ENCODE peak calls at places on chromosome 15, in four cellular contexts. Z is left lung, K is foreskin keratinocyte, D is hepatocyte. H is an unnamed sample.

GRCh38 chr15:26729581-26729980 is 43.3 kb downstream of the GABRB3 start:
- DNase-seq in K (no peak), Z (no peak), D (no peak), H (no peak)

GRCh38 chr15:73746288-73746687 is 6.9 kb downstream of the INSYN1 start:
- DNase-seq in Z (no peak), D (no peak), K (no peak), H (no peak)

GRCh38 chr15:55108858-55109518 is 87.8 kb downstream of the RSL24D1 start:
- DNase-seq in K (peak; percentile 43), Z (peak; percentile 83), D (peak; percentile 69), H (peak; percentile 88)

GRCh38 chr15:92801412-92801773 is 98.7 kb upstream of the CHD2 start:
- DNase-seq in K (peak; percentile 94), D (no peak), Z (no peak), H (no peak)

GRCh38 chr15:47517737-47518136 is 199.6 kb upstream of the SEMA6D start:
- DNase-seq in K (no peak), Z (no peak), D (no peak), H (no peak)

GRCh38 chr15:95884276-95884675 is 446.2 kb upstream of the NR2F2 start:
- DNase-seq in D (no peak), K (no peak), Z (no peak), H (no peak)

GRCh38 chr15:81548350-81549116 is 174.5 kb upstream of the TMC3 start:
- DNase-seq in D (peak; percentile 16), K (no peak), Z (no peak), H (no peak)

GRCh38 chr15:70197318-70197944 is 99.7 kb upstream of the TLE3 start:
- DNase-seq in K (peak; percentile 42), D (no peak), Z (no peak), H (no peak)

GRCh38 chr15:45919806-45920205 is 285.0 kb downstream of the SQOR start:
- DNase-seq in K (peak; percentile 94), D (peak; percentile 68), Z (peak; percentile 81), H (no peak)

GRCh38 chr15:51760805-51761204 is 9.4 kb downstream of the TMOD2 start:
- DNase-seq in D (no peak), K (no peak), Z (no peak), H (no peak)

GRCh38 chr15:51757463-51757862 is 6.1 kb downstream of the TMOD2 start:
- DNase-seq in Z (no peak), D (no peak), K (no peak), H (no peak)

GRCh38 chr15:51756482-51756881 is 5.1 kb downstream of the TMOD2 start:
- DNase-seq in Z (no peak), D (no peak), K (no peak), H (no peak)

GRCh38 chr15:51758645-51759044 is 7.2 kb downstream of the TMOD2 start:
- DNase-seq in Z (no peak), D (peak; percentile 55), K (no peak), H (peak; percentile 71)

GRCh38 chr15:51759557-51760070 is 8.2 kb downstream of the TMOD2 start:
- DNase-seq in D (peak; percentile 43), K (no peak), Z (no peak), H (no peak)
- TF ChIP-seq CTCF in D (no peak), K (no peak), Z (no peak), H (no peak)

GRCh38 chr15:57752840-57753239 is 46.3 kb downstream of the POLR2M start:
- DNase-seq in Z (no peak), D (no peak), K (no peak), H (no peak)

GRCh38 chr15:57747206-57747605 is 40.7 kb downstream of the POLR2M start:
- DNase-seq in K (no peak), Z (no peak), D (no peak), H (no peak)

GRCh38 chr15:57746752-57747151 is 40.2 kb downstream of the POLR2M start:
- DNase-seq in D (no peak), K (no peak), Z (no peak), H (no peak)

GRCh38 chr15:57751177-57751800 is 44.8 kb downstream of the POLR2M start:
- DNase-seq in D (peak; percentile 52), Z (no peak), K (no peak), H (no peak)

DNA sequence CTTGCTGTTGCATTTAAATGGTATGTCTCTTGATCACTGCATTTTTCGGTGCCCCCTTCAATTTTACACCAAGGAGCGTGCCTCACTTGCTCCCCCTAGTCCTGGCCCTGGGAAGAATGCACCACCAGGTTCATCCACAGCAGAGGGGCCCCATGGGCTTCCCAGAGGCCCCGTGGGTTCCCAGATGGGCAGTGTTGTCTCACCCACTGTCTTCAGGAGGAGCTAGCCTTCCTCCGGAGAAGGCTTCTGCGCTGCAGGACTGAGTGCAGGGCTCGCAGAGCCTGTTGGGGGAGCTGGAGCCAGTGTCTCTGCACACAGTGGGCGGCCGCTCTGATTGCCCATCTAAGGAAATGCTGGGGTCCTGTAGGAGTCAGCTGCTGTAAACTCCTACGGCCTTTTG is 45.9 kb downstream of the POLR2M start:
- DNase-seq in K (no peak), D (no peak), Z (no peak), H (peak; percentile 40)
- TF ChIP-seq CTCF in K (no peak), D (peak; percentile 15), Z (peak; percentile 15), H (peak; percentile 35)

DNA sequence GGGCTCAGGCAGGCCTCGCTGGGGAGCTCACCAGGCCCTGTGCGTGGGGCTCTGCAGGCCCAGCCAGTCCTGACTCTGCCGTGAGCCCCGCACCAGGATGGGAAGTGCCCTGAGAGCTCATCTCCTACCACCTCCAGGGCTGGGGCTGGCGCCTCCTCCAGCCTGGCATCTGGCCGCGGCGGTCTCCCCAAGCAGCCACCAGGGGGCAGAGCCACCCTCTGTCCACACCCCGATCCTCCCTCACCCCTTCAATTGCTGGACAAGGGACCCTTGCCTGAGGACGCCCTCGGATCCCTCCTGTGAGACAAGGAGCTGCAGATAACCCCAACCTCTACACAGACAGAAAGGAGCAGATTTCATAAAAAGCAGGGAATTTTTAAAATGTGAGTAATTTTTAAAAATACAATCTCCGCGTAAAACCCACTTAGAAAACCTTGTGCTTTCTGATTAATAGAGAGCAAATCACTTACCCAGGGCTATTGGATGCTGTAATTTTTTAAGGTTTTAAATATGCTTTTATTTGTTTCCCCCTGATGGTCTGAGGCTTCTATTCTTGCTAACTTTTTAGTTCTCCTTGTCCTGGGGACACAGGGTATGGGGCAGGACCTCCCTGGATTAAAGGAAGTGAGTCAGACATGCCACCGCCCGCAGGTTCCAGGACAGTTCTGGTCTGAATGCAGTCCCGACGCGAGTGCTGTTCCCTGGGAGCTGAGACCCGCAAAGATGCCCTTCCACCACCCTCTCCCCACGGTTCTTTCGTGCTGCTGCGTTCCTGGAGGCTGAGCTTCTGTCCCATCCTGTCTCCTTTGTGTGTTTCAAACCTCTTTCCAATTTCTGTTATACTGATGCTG is 52.3 kb upstream of the CHRNA7 start:
- DNase-seq in K (no peak), D (peak; percentile 82), Z (peak; percentile 85), H (peak; percentile 60)
- TF ChIP-seq CTCF in K (peak; percentile 79), D (peak; percentile 89), Z (peak; percentile 69), H (peak; percentile 91)

GRCh38 chr15:28881600-28881999 is 4.2 kb upstream of the APBA2 start:
- DNase-seq in D (no peak), K (no peak), Z (no peak), H (no peak)

GRCh38 chr15:28878209-28878608 is 7.6 kb upstream of the APBA2 start:
- DNase-seq in Z (no peak), D (no peak), K (no peak), H (no peak)

GRCh38 chr15:28879551-28879950 is 6.2 kb upstream of the APBA2 start:
- DNase-seq in K (no peak), D (no peak), Z (no peak), H (no peak)

GRCh38 chr15:28880680-28881079 is 5.1 kb upstream of the APBA2 start:
- DNase-seq in Z (no peak), K (no peak), D (no peak), H (no peak)

GRCh38 chr15:28881170-28881569 is 4.6 kb upstream of the APBA2 start:
- DNase-seq in Z (no peak), K (no peak), D (no peak), H (no peak)
- TF ChIP-seq CTCF in Z (no peak), K (peak; percentile 14), D (no peak), H (no peak)

DNA sequence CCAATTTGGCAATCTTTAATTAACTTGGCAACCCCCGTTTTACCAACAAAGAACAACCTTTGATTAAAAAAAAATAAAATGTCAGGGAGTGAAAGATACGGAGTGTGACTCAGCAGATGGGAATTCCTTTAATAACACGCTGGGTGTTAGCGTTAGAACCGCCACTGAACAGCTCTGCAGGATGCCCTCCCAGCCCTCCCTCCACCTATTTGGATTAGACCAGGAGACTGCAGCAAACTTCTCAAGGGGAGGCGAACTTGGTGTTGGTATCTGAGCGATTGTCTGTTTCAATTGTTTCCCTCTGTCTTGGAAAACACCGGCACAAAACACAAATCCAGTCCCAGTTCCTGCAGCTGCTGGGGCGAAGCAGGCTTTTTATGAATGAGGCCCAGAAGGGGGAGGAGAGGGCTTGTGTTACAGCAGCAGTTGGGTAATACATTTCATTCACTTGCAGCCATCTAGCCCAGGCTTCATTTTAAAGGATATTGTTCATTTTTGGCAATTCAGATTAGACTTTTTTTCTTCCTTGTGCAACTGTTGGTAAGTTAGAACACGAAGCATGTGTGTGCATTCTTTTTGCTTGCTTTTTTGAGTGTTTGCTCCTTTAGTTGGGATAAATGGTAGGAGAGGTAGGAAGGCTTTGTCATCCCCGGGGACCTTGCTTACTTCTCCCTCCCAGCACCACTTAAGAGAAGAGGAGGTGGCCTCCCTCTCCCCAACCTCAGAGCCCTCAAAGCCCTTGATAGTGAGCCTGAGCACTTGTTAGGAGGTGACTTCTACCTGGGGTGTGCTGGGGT is 152.3 kb downstream of the IGF1R start:
- DNase-seq in D (peak; percentile 84), Z (no peak), K (peak; percentile 58), H (peak; percentile 82)
- TF ChIP-seq CTCF in D (no peak), Z (no peak), K (no peak), H (no peak)

DNA sequence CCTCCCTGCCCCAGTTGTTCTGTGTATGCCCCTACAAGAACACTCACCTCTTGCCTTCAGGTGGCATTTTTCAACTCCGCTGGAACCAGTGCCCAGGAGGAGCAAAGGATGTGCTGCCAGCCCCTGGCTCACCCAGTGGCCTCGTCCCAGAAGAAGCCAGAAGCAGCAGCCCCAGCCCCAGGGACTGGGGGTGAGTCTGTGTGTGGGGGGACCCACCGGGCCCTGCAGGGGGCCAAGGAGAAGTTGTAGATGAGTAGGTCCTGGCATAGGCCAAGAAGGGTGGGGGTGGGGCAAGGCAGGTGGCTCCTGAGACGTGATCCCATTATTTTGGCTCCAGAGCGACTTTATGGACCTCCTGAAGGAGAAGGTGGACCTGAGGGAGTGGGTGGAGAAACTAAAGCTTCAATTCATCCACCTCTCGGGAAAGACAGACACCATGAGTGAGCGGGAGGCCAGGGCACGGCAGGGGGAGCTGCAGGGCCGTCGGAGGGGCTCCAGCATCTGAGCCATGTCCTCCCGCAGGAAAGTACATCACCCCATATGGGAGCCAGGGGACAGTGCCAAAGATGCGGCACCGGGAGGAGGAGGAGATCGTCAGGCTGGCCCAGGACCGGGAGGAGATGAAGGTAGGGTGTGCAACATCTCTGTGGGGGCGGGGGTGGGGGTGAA is 29.3 kb downstream of the NGRN start:
- DNase-seq in D (no peak), K (no peak), Z (no peak), H (peak; percentile 10)
- TF ChIP-seq CTCF in D (no peak), K (peak; percentile 14), Z (no peak), H (no peak)